ENCODE peak calls at places on chromosomes 3 and 15, in nine cellular contexts. I is H7; H is activated CD4-positive, alpha-beta T cell treated with anti-CD3 and anti-CD28 coated beads, Interleukin-2, amount 50 U/mL, for 1 hour; P is foreskin melanocyte; Z is NCI-H2081 treated with DMSO at 0.1 percent for 48 hours; G is iris pigment epithelial cell; V is ureter; X is amygdala; Y is KBM-7. J is an unnamed sample.

GRCh38 chr15:72116680-72117447 is 1.1 kb downstream of the MYO9A start:
- DNase-seq in X (no peak), V (no peak), G (peak; percentile 36), Y (no peak), H (peak; percentile 14), P (no peak), I (no peak), Z (no peak), J (no peak)

GRCh38 chr3:46228259-46229222 is 13.7 kb upstream of the CCR3 start:
- DNase-seq in Y (peak; percentile 66), P (no peak), I (no peak), G (peak; percentile 92), V (no peak), Z (no peak), H (no peak), X (no peak), J (no peak)

GRCh38 chr3:18030371-18030870 is 288.0 kb upstream of the TBC1D5 start:
- DNase-seq in I (no peak), Z (no peak), V (no peak), G (no peak), Y (no peak), P (no peak), X (no peak), H (no peak), J (no peak)

GRCh38 chr3:161222662-161223061 is 1.6 kb downstream of the NMD3 start:
- DNase-seq in V (no peak), G (no peak), Y (peak; percentile 31), Z (no peak), X (no peak), H (no peak), P (no peak), I (no peak), J (no peak)

GRCh38 chr3:8975081-8976020 is 12.1 kb upstream of the RAD18 start:
- DNase-seq in Z (no peak), Y (no peak), G (no peak), P (no peak), V (no peak), I (no peak), X (no peak), H (no peak), J (no peak)

GRCh38 chr3:54936561-54936960 is 8.7 kb upstream of the LRTM1 start:
- DNase-seq in Y (no peak), I (no peak), X (no peak), P (no peak), V (no peak), Z (no peak), G (no peak), H (no peak), J (no peak)

GRCh38 chr3:48428863-48429415 is 947 bp downstream of the PLXNB1 start:
- DNase-seq in H (no peak), Y (peak; percentile 10), I (peak; percentile 89), V (peak; percentile 72), G (peak; percentile 26), P (no peak), X (no peak), Z (no peak), J (no peak)

GRCh38 chr15:25969886-25970285 is 106.8 kb upstream of the ATP10A start:
- DNase-seq in Y (no peak), P (no peak), V (no peak), X (no peak), H (no peak), G (no peak), Z (no peak), I (no peak), J (no peak)

GRCh38 chr15:68096099-68096498 is 42.0 kb downstream of the PIAS1 start:
- DNase-seq in V (no peak), P (no peak), G (no peak), H (no peak), I (no peak), X (no peak), Z (no peak), Y (no peak), J (no peak)

GRCh38 chr3:48881652-48882114 is 17.0 kb downstream of the SLC25A20 start:
- DNase-seq in Y (no peak), P (no peak), I (no peak), X (no peak), Z (no peak), H (no peak), G (no peak), V (no peak), J (no peak)

GRCh38 chr15:70259030-70259424 is 161.3 kb upstream of the TLE3 start:
- DNase-seq in G (peak; percentile 76), P (peak; percentile 64), V (peak; percentile 72), Z (no peak), H (peak; percentile 51), I (peak; percentile 49), Y (no peak), X (no peak), J (peak; percentile 57)

GRCh38 chr3:147975165-147975564 is 566.0 kb downstream of the ZIC1 start:
- DNase-seq in H (no peak), I (no peak), X (no peak), Y (no peak), Z (no peak), G (no peak), V (no peak), P (no peak), J (no peak)

GRCh38 chr3:113271189-113271588 is 59.8 kb downstream of the BOC start:
- DNase-seq in Y (no peak), H (no peak), I (no peak), G (no peak), X (no peak), Z (no peak), V (no peak), P (no peak), J (no peak)

GRCh38 chr3:66297917-66298316 is 77.1 kb downstream of the SLC25A26 start:
- DNase-seq in P (no peak), X (no peak), Z (no peak), I (no peak), V (no peak), H (no peak), Y (no peak), G (peak; percentile 96), J (no peak)

GRCh38 chr3:41357271-41357670 is 158.0 kb downstream of the CTNNB1 start:
- DNase-seq in X (no peak), V (no peak), Z (no peak), P (no peak), G (no peak), H (no peak), Y (no peak), I (no peak), J (no peak)

GRCh38 chr3:144018776-144019175 is 47.2 kb downstream of the DIPK2A start:
- DNase-seq in I (no peak), X (no peak), P (no peak), G (peak; percentile 94), V (no peak), Z (no peak), Y (no peak), H (no peak), J (no peak)

GRCh38 chr15:74907277-74907870 is 723 bp upstream of the FAM219B start:
- DNase-seq in Z (no peak), P (peak; percentile 56), V (no peak), I (peak; percentile 57), Y (no peak), X (no peak), H (no peak), G (no peak), J (no peak)